ENCODE peak calls at places on chromosomes 2 and 18, in five cellular contexts. One of them, this sample, is unnamed.

GRCh38 chr2:20668470-20668869 is 1.5 kb downstream of the GDF7 start:
- DNase-seq in left cardiac atrium: no peak
- DNase-seq in psoas muscle: no peak
- DNase-seq in activated naive CD4-positive, alpha-beta T cell: no peak
- DNase-seq in NCI-H1417: no peak
- DNase-seq in this sample: no peak

GRCh38 chr2:11359865-11360264 is 15.4 kb upstream of the ROCK2 start:
- DNase-seq in NCI-H1417: no peak
- DNase-seq in left cardiac atrium: no peak
- DNase-seq in activated naive CD4-positive, alpha-beta T cell: no peak
- DNase-seq in psoas muscle: no peak
- DNase-seq in this sample: no peak

GRCh38 chr18:48949606-48950535 is 894 bp downstream of the SMAD7 start:
- DNase-seq in activated naive CD4-positive, alpha-beta T cell: peak
- DNase-seq in NCI-H1417: peak
- DNase-seq in psoas muscle: no peak
- DNase-seq in left cardiac atrium: no peak
- DNase-seq in this sample: peak

GRCh38 chr2:7029291-7030059 is 112.3 kb downstream of the RNF144A start:
- DNase-seq in activated naive CD4-positive, alpha-beta T cell: no peak
- DNase-seq in NCI-H1417: no peak
- DNase-seq in psoas muscle: no peak
- DNase-seq in left cardiac atrium: no peak
- DNase-seq in this sample: no peak

GRCh38 chr18:48829443-48830149 is 121.2 kb downstream of the SMAD7 start:
- DNase-seq in NCI-H1417: peak
- DNase-seq in left cardiac atrium: peak
- DNase-seq in psoas muscle: no peak
- DNase-seq in activated naive CD4-positive, alpha-beta T cell: no peak
- DNase-seq in this sample: peak

GRCh38 chr2:180707867-180708205 is 272.6 kb upstream of the UBE2E3 start:
- DNase-seq in psoas muscle: no peak
- DNase-seq in NCI-H1417: peak
- DNase-seq in activated naive CD4-positive, alpha-beta T cell: no peak
- DNase-seq in left cardiac atrium: no peak
- DNase-seq in this sample: peak

GRCh38 chr2:23697256-23697655 is 229.7 kb downstream of the ATAD2B start:
- DNase-seq in left cardiac atrium: no peak
- DNase-seq in activated naive CD4-positive, alpha-beta T cell: no peak
- DNase-seq in psoas muscle: no peak
- DNase-seq in NCI-H1417: no peak
- DNase-seq in this sample: no peak

GRCh38 chr2:183408562-183408961 is 284.3 kb downstream of the NUP35 start:
- DNase-seq in left cardiac atrium: no peak
- DNase-seq in psoas muscle: no peak
- DNase-seq in NCI-H1417: no peak
- DNase-seq in activated naive CD4-positive, alpha-beta T cell: no peak
- DNase-seq in this sample: no peak

GRCh38 chr2:26847663-26848335 is at the start of gene DPYSL5:
- DNase-seq in activated naive CD4-positive, alpha-beta T cell: no peak
- DNase-seq in NCI-H1417: peak
- DNase-seq in psoas muscle: no peak
- DNase-seq in left cardiac atrium: no peak
- DNase-seq in this sample: peak

GRCh38 chr18:76721207-76721996 is 101.0 kb upstream of the ZNF236 start:
- DNase-seq in psoas muscle: no peak
- DNase-seq in left cardiac atrium: no peak
- DNase-seq in NCI-H1417: no peak
- DNase-seq in activated naive CD4-positive, alpha-beta T cell: peak
- DNase-seq in this sample: no peak

GRCh38 chr2:16407358-16407757 is 258.3 kb downstream of the CYRIA start:
- DNase-seq in NCI-H1417: no peak
- DNase-seq in psoas muscle: no peak
- DNase-seq in left cardiac atrium: peak
- DNase-seq in activated naive CD4-positive, alpha-beta T cell: no peak
- DNase-seq in this sample: no peak

GRCh38 chr18:54254265-54254758 is 15.0 kb upstream of the POLI start:
- DNase-seq in NCI-H1417: peak
- DNase-seq in activated naive CD4-positive, alpha-beta T cell: no peak
- DNase-seq in psoas muscle: no peak
- DNase-seq in left cardiac atrium: no peak
- DNase-seq in this sample: no peak

GRCh38 chr2:2399390-2399789 is 68.3 kb upstream of the MYT1L start:
- DNase-seq in activated naive CD4-positive, alpha-beta T cell: no peak
- DNase-seq in left cardiac atrium: no peak
- DNase-seq in psoas muscle: no peak
- DNase-seq in NCI-H1417: no peak
- DNase-seq in this sample: no peak

GRCh38 chr2:96124406-96125265 is 8.3 kb upstream of the ADRA2B start:
- DNase-seq in left cardiac atrium: no peak
- DNase-seq in NCI-H1417: no peak
- DNase-seq in activated naive CD4-positive, alpha-beta T cell: no peak
- DNase-seq in psoas muscle: no peak
- DNase-seq in this sample: no peak

GRCh38 chr18:8368490-8369217 is 240.6 kb upstream of the RAB12 start:
- DNase-seq in NCI-H1417: peak
- DNase-seq in activated naive CD4-positive, alpha-beta T cell: no peak
- DNase-seq in left cardiac atrium: no peak
- DNase-seq in psoas muscle: no peak
- DNase-seq in this sample: no peak

GRCh38 chr18:21943456-21943855 is 202.9 kb downstream of the MIB1 start:
- DNase-seq in left cardiac atrium: no peak
- DNase-seq in NCI-H1417: no peak
- DNase-seq in psoas muscle: no peak
- DNase-seq in activated naive CD4-positive, alpha-beta T cell: no peak
- DNase-seq in this sample: no peak

GRCh38 chr2:53173126-53173525 is 594.5 kb upstream of the CHAC2 start:
- DNase-seq in activated naive CD4-positive, alpha-beta T cell: no peak
- DNase-seq in NCI-H1417: no peak
- DNase-seq in left cardiac atrium: no peak
- DNase-seq in psoas muscle: no peak
- DNase-seq in this sample: no peak